ENCODE peak calls at places on chromosomes 4 and X, in eight cellular contexts. W is upper lobe of left lung; O is brain microvascular endothelial cell; N is endothelial cell of umbilical vein; G is upper lobe of right lung; E is fibroblast of pulmonary artery; B is astrocyte of the spinal cord; R is CD8-positive, alpha-beta T cell. A is an unnamed sample.

GRCh38 chr4:4901877-4902276 is 42.4 kb downstream of the MSX1 start:
- DNase-seq in W (no peak), O (no peak), N (no peak), G (no peak), E (no peak), B (no peak), R (no peak), A (no peak)

GRCh38 chrX:40167240-40168182 is 69.8 kb upstream of the BCOR start:
- DNase-seq in W (peak), O (no peak), N (no peak), G (no peak), E (no peak), B (no peak), R (no peak), A (no peak)

GRCh38 chr4:16329132-16329796 is 103.0 kb upstream of the TAPT1 start:
- DNase-seq in W (no peak), O (peak), N (no peak), G (no peak), E (peak), B (peak), R (no peak), A (no peak)

GRCh38 chr4:39308576-39308975 is 57.6 kb downstream of the RFC1 start:
- DNase-seq in W (no peak), O (no peak), N (peak), G (no peak), E (no peak), B (no peak), R (no peak), A (no peak)

GRCh38 chrX:120556251-120556650 is 4.5 kb downstream of the CUL4B start:
- DNase-seq in W (no peak), O (no peak), N (no peak), G (no peak), E (no peak), B (no peak), R (no peak), A (no peak)

GRCh38 chr4:4803904-4804296 is 55.6 kb upstream of the MSX1 start:
- DNase-seq in W (no peak), O (no peak), N (no peak), G (no peak), E (no peak), B (no peak), R (no peak), A (no peak)

GRCh38 chrX:125398959-125399440 is 79.3 kb downstream of the TEX13C start:
- DNase-seq in W (no peak), O (no peak), N (no peak), G (no peak), E (no peak), B (no peak), R (no peak), A (no peak)

GRCh38 chr4:23921447-23921845 is 31.6 kb upstream of the PPARGC1A start:
- DNase-seq in W (no peak), O (no peak), N (no peak), G (no peak), E (no peak), B (peak), R (no peak), A (no peak)

GRCh38 chr4:180950377-180950776 is 1292.8 kb upstream of the TENM3 start:
- DNase-seq in W (no peak), O (no peak), N (no peak), G (no peak), E (no peak), B (no peak), R (no peak), A (peak)

GRCh38 chrX:9037296-9037695 is 3.4 kb upstream of the FAM9B start:
- DNase-seq in W (no peak), O (no peak), N (no peak), G (no peak), E (no peak), B (no peak), R (no peak), A (no peak)

GRCh38 chr4:100982345-100982744 is 365.0 kb downstream of the PPP3CA start:
- DNase-seq in W (no peak), O (peak), N (no peak), G (no peak), E (no peak), B (no peak), R (no peak), A (peak)

GRCh38 chrX:139204903-139205667 is 325.5 kb upstream of the F9 start:
- DNase-seq in W (peak), O (no peak), N (no peak), G (peak), E (no peak), B (no peak), R (no peak), A (no peak)

GRCh38 chr4:158208931-158209640 is 1.2 kb upstream of the TMEM144 start:
- DNase-seq in W (no peak), O (no peak), N (no peak), G (no peak), E (peak), B (no peak), R (no peak), A (no peak)

GRCh38 chr4:158211288-158211687 is 1.0 kb downstream of the TMEM144 start:
- DNase-seq in W (no peak), O (no peak), N (peak), G (no peak), E (no peak), B (no peak), R (no peak), A (peak)

DNA sequence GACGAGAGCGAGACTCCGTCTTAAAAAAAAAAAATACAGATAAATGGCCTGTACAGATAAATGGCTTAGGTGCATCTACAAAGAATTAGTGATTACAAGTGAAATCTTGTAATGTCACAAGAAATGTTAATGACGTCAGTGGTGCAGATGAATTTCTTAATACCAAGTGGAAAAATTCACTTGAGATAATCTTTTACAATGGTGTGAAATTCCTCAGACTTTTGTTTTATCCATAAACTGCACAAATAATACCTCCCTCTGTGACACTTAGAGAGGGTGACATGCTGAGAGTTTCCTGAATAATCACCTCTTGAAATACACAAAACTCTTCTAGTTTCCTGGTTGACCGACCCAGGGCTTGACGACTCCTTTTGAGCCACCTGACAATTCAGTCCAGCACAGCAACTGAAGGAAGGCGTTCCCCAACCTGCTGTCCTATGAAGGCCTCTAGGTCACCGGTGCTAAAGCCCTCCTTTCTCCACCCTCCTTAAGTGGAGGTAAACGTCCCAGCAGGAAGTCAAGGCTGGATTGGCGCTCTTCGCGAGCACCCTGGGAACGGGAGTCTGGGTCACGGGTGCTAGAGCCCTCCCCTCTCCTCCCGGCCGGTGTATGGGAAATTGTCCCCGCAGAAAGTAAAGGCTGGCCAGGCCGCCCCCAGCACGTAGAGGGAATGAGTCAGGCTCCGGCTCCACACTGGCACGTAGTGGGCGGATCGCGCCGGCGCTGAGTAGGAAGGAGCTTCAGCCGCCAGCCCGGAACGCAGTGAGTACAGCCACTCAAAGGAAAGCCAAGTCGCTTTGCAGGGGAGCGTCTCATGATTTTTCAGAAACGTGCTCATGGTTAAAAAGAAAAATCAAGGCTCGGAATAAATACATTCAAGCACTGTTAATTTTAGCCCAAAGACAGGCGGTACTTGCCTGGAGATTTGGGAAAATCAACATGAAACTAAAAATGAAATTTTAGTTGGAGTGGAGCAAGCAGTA is at the start of gene TMEM144:
- DNase-seq in W (peak), O (peak), N (peak), G (peak), E (peak), B (peak), R (peak), A (peak)
- H3K4me3 ChIP-seq in W (peak), O (peak), N (peak), G (peak), E (peak), B (peak), R (peak), A (peak)

GRCh38 chrX:107448625-107449468 is 605 bp upstream of the FRMPD3 start:
- DNase-seq in W (peak), O (no peak), N (no peak), G (no peak), E (no peak), B (no peak), R (no peak), A (no peak)

GRCh38 chrX:107449490-107450175 is at the start of gene FRMPD3:
- DNase-seq in W (peak), O (no peak), N (no peak), G (no peak), E (no peak), B (no peak), R (no peak), A (no peak)

GRCh38 chrX:107447642-107448041 is 1.8 kb upstream of the FRMPD3 start:
- DNase-seq in W (no peak), O (no peak), N (no peak), G (no peak), E (no peak), B (no peak), R (no peak), A (no peak)

GRCh38 chrX:107451754-107452153 is 2.3 kb downstream of the FRMPD3 start:
- DNase-seq in W (no peak), O (no peak), N (no peak), G (no peak), E (no peak), B (no peak), R (no peak), A (no peak)

GRCh38 chrX:107450823-107451509 is 1.5 kb downstream of the FRMPD3 start:
- DNase-seq in W (no peak), O (no peak), N (no peak), G (no peak), E (no peak), B (no peak), R (peak), A (no peak)
- H3K4me3 ChIP-seq in W (no peak), O (no peak), N (no peak), G (no peak), E (no peak), B (no peak), R (peak), A (no peak)

GRCh38 chrX:28584025-28584424 is 3.2 kb upstream of the IL1RAPL1 start:
- DNase-seq in W (no peak), O (no peak), N (no peak), G (no peak), E (no peak), B (no peak), R (no peak), A (no peak)

GRCh38 chrX:28585767-28586166 is 1.5 kb upstream of the IL1RAPL1 start:
- DNase-seq in W (no peak), O (no peak), N (no peak), G (no peak), E (no peak), B (no peak), R (no peak), A (no peak)

GRCh38 chrX:28586891-28587635 is at the start of gene IL1RAPL1:
- DNase-seq in W (no peak), O (peak), N (peak), G (no peak), E (peak), B (peak), R (no peak), A (peak)

GRCh38 chrX:28589048-28589447 is 1.8 kb downstream of the IL1RAPL1 start:
- DNase-seq in W (no peak), O (no peak), N (peak), G (no peak), E (no peak), B (no peak), R (no peak), A (no peak)

GRCh38 chrX:28586291-28586690 is 955 bp upstream of the IL1RAPL1 start:
- DNase-seq in W (no peak), O (peak), N (peak), G (no peak), E (peak), B (peak), R (no peak), A (no peak)
- H3K4me3 ChIP-seq in W (peak), O (peak), N (peak), G (no peak), E (peak), B (peak), R (no peak), A (no peak)

GRCh38 chr4:176981551-176981950 is 188.8 kb upstream of the VEGFC start:
- DNase-seq in W (no peak), O (no peak), N (no peak), G (no peak), E (peak), B (no peak), R (no peak), A (peak)
- H3K4me3 ChIP-seq in W (no peak), O (no peak), N (no peak), G (no peak), E (no peak), B (no peak), R (no peak), A (no peak)

DNA sequence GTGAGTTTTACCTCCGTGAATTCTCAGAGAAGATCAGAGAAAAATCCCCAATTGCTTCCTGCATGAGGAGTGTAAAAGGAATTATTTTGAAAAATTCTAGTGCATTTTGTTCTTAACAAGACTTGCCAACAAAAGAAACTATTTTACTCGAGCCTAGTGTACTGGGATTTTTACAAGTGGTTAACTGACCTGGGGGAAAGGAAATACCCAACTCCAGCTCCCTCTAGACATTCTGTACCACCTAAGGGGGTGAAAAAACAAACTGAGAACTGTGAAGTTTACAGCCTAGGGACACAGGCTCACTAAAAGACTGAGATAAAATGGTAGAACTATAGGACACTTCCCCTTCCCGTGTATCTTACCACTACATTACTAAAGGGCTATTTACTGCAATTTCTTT is 2.6 kb upstream of the ADH5 start:
- DNase-seq in W (no peak), O (no peak), N (no peak), G (no peak), E (no peak), B (peak), R (no peak), A (no peak)
- H3K4me3 ChIP-seq in W (no peak), O (no peak), N (no peak), G (no peak), E (no peak), B (no peak), R (no peak), A (peak)

A was measured in bronchial epithelial cell.